ENCODE peak calls at places on chromosomes 6 and 20, in five cellular contexts. H is GM13977, Z is spleen, U is choroid plexus epithelial cell, B is Calu3. C is an unnamed sample.

GRCh38 chr6:160973856-160974255 is 17.7 kb upstream of the MAP3K4 start:
- DNase-seq in U (peak; percentile 49), Z (no peak), H (no peak), B (no peak), C (no peak)

GRCh38 chr6:168186438-168186837 is 107.4 kb upstream of the FRMD1 start:
- DNase-seq in H (no peak), Z (no peak), B (no peak), U (no peak), C (peak; percentile 22)

GRCh38 chr20:4449977-4450715 is 271.6 kb upstream of the PRND start:
- DNase-seq in Z (no peak), B (no peak), H (no peak), U (peak; percentile 93), C (no peak)

GRCh38 chr20:47665221-47665991 is 119.9 kb downstream of the SULF2 start:
- DNase-seq in U (no peak), H (no peak), Z (no peak), B (no peak), C (peak; percentile 61)

GRCh38 chr6:167543602-167544506 is 219.0 kb downstream of the TTLL2 start:
- DNase-seq in H (no peak), Z (no peak), B (no peak), U (peak; percentile 56), C (no peak)

GRCh38 chr6:147204060-147204785 is at the start of gene STXBP5:
- DNase-seq in Z (peak; percentile 91), B (peak; percentile 27), U (peak; percentile 51), H (no peak), C (peak; percentile 23)

GRCh38 chr6:45377041-45377554 is 636 bp downstream of the SUPT3H start:
- DNase-seq in B (no peak), Z (no peak), H (no peak), U (peak; percentile 43), C (no peak)

GRCh38 chr20:63850689-63851547 is 10.4 kb upstream of the ABHD16B start:
- DNase-seq in H (peak; percentile 96), Z (no peak), B (no peak), U (no peak), C (no peak)

GRCh38 chr6:299050-299980 is 7.0 kb downstream of the DUSP22 start:
- DNase-seq in U (peak; percentile 70), B (no peak), H (no peak), Z (no peak), C (no peak)

GRCh38 chr6:7045331-7045730 is 62.4 kb upstream of the RREB1 start:
- DNase-seq in U (no peak), H (no peak), B (no peak), Z (no peak), C (no peak)

GRCh38 chr6:112035446-112035845 is 18.5 kb upstream of the CCN6 start:
- DNase-seq in Z (no peak), H (no peak), B (no peak), U (peak; percentile 48), C (no peak)

GRCh38 chr6:134830945-134831344 is 119.0 kb downstream of the ALDH8A1 start:
- DNase-seq in H (no peak), Z (no peak), B (peak; percentile 22), U (no peak), C (no peak)

GRCh38 chr20:3677733-3678132 is 4.1 kb downstream of the ADAM33 start:
- DNase-seq in U (peak; percentile 37), B (no peak), H (no peak), Z (no peak), C (no peak)

GRCh38 chr6:151068761-151069312 is 170.9 kb upstream of the AKAP12 start:
- DNase-seq in B (no peak), Z (no peak), U (peak; percentile 75), H (no peak), C (no peak)

GRCh38 chr20:36439731-36440072 is 101.6 kb upstream of the MYL9 start:
- DNase-seq in Z (no peak), H (no peak), B (no peak), U (no peak), C (no peak)

GRCh38 chr20:23652371-23652770 is 14.6 kb upstream of the CST3 start:
- DNase-seq in Z (no peak), H (peak; percentile 4), U (no peak), B (no peak), C (no peak)

GRCh38 chr6:151388997-151389639 is 2.2 kb downstream of the ZBTB2 start:
- DNase-seq in H (no peak), U (no peak), B (no peak), Z (no peak), C (no peak)

GRCh38 chr6:53313784-53314382 is 34.9 kb downstream of the ELOVL5 start:
- DNase-seq in U (peak; percentile 88), B (no peak), H (no peak), Z (no peak), C (no peak)

GRCh38 chr6:15061176-15061575 is 184.7 kb upstream of the JARID2 start:
- DNase-seq in Z (no peak), H (no peak), B (no peak), U (no peak), C (no peak)

GRCh38 chr6:11621119-11621518 is 83.6 kb downstream of the TMEM170B start:
- DNase-seq in Z (no peak), B (no peak), H (no peak), U (peak; percentile 37), C (no peak)

GRCh38 chr20:50810063-50810462 is 15.2 kb downstream of the BCAS4 start:
- DNase-seq in H (no peak), B (no peak), U (no peak), Z (no peak), C (no peak)

GRCh38 chr6:14814016-14814415 is 431.9 kb upstream of the JARID2 start:
- DNase-seq in H (no peak), B (no peak), Z (no peak), U (no peak), C (no peak)

GRCh38 chr6:80523531-80523970 is 417.1 kb downstream of the BCKDHB start:
- DNase-seq in B (no peak), U (peak; percentile 42), Z (peak; percentile 66), H (no peak), C (peak; percentile 23)

GRCh38 chr6:41066867-41067304 is 5.3 kb downstream of the OARD1 start:
- DNase-seq in U (peak; percentile 92), B (peak; percentile 77), Z (no peak), H (peak; percentile 28), C (peak; percentile 77)

GRCh38 chr20:32312718-32313424 is 35.4 kb downstream of the KIF3B start:
- DNase-seq in U (no peak), H (no peak), B (no peak), Z (no peak), C (no peak)

DNA sequence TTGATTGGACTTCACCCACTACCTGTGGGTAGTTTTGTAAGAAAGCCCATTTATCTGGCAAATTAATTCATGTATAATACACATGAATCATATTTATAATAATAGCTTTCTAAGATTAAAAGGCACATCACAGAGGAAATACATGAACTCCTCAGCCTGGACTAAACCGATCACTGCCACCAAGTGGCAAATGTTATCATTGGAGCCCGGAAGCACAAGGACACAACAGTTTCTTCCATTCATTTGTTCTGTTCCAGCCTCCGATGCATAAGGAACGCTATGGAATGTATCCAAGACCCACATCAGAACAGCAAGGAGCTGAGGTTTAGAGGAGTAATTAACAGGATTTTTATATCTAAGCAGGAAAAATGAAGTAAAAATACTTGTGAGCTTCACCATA is 13.9 kb upstream of the IPCEF1 start:
- DNase-seq in B (peak; percentile 9), U (peak; percentile 60), H (peak; percentile 41), Z (no peak), C (no peak)
- TF ChIP-seq CTCF in B (peak; percentile 19), U (peak; percentile 64), H (peak; percentile 47), Z (peak; percentile 21), C (no peak)

GRCh38 chr20:25317351-25318075 is 69.6 kb downstream of the PYGB start:
- DNase-seq in Z (peak; percentile 62), H (no peak), U (no peak), B (no peak), C (no peak)

GRCh38 chr20:25316506-25317190 is 68.8 kb downstream of the PYGB start:
- DNase-seq in B (no peak), Z (peak; percentile 62), H (no peak), U (no peak), C (no peak)

GRCh38 chr20:25315418-25316210 is 67.7 kb downstream of the PYGB start:
- DNase-seq in B (no peak), H (no peak), Z (peak; percentile 68), U (peak; percentile 61), C (no peak)

GRCh38 chr20:25313608-25314007 is 65.7 kb downstream of the PYGB start:
- DNase-seq in H (peak; percentile 30), B (no peak), Z (no peak), U (no peak), C (no peak)

DNA sequence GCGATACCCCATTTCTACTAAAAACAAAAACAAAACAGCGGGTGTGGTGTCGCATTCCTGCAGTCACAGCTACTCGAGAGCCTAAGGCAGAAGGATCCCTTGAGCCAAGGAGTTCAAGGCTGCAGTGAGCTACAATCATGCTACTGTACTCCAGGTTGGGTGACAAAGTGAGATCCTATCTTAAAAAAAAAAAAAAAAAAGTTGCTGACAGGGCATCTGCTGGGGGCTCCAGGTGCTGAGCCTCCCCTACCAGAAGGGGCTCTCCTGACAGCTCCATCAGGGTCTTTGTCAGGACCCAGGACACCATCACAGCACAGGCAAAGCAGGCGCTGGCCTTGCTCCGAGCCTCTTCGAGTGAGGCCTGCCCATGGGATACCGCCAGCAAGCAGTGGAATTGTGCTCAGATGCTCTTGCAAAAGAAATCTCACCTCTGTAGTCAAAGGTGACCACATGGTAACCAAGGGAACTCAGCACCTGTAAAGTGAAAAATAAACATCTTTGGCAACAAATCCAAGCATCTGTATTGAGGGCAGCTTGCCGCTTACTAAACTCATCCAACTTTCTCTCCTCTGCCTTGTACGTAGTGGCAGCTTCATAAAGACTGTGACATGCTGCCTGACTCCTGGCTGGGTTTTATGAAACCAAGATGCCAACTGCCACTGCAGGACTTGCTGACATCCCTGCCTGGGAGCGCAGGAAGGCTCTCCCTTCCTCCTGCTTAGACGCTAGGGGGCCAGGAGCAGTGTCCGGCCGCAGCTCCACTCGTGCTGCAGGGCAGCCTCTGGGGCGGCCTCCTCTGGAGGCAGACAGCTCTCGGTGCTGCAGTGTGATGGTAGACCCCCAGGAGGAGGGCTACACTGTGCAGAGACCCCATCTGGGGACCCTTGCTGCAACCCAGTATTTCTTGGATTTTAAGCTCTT is 66.9 kb downstream of the PYGB start:
- DNase-seq in B (no peak), Z (peak; percentile 73), U (no peak), H (no peak), C (no peak)
- TF ChIP-seq CTCF in B (no peak), Z (no peak), U (peak; percentile 49), H (no peak), C (no peak)

GRCh38 chr20:11032611-11033010 is 358.8 kb upstream of the JAG1 start:
- DNase-seq in Z (no peak), B (no peak), H (no peak), U (no peak), C (no peak)

GRCh38 chr20:11031300-11031699 is 357.5 kb upstream of the JAG1 start:
- DNase-seq in B (no peak), U (no peak), H (no peak), Z (no peak), C (no peak)

GRCh38 chr20:11030351-11030750 is 356.6 kb upstream of the JAG1 start:
- DNase-seq in Z (no peak), B (no peak), H (no peak), U (no peak), C (no peak)

GRCh38 chr20:11034025-11034424 is 360.2 kb upstream of the JAG1 start:
- DNase-seq in U (no peak), B (no peak), Z (no peak), H (no peak), C (no peak)

GRCh38 chr20:11035211-11035610 is 361.4 kb upstream of the JAG1 start:
- DNase-seq in Z (no peak), U (no peak), B (no peak), H (no peak), C (no peak)
- TF ChIP-seq CTCF in Z (no peak), U (no peak), B (no peak), H (no peak), C (no peak)

GRCh38 chr6:165245287-165245686 is 64.1 kb downstream of the C6orf118 start:
- DNase-seq in H (no peak), Z (no peak), B (peak; percentile 25), U (peak; percentile 56), C (no peak)
- TF ChIP-seq CTCF in H (no peak), Z (no peak), B (peak; percentile 19), U (peak; percentile 52), C (no peak)

C was measured in mesothelial cell of epicardium.